ENCODE peak calls at places on chromosomes 2 and 18, in eight cellular contexts. J is keratinocyte, Q is cerebellar cortex, W is A549, L is cardiac muscle cell, H is Daoy, S is GM12892, O is BJ. Y is an unnamed sample.

GRCh38 chr18:55779461-55779710 is 191.4 kb upstream of the TCF4 start:
- DNase-seq in J (no peak), Q (no peak), W (no peak), L (no peak), H (peak), S (no peak), O (no peak), Y (no peak)

GRCh38 chr18:69686861-69687260 is 260.8 kb downstream of the CD226 start:
- DNase-seq in J (no peak), Q (no peak), W (no peak), L (peak), H (no peak), S (no peak), O (no peak), Y (no peak)

GRCh38 chr2:25879133-25879730 is 945 bp upstream of the ASXL2 start:
- DNase-seq in J (peak), Q (no peak), W (no peak), L (peak), H (peak), S (no peak), O (no peak), Y (no peak)

GRCh38 chr2:134539946-134540345 is 178.9 kb downstream of the TMEM163 start:
- DNase-seq in J (no peak), Q (peak), W (no peak), L (no peak), H (no peak), S (no peak), O (no peak), Y (no peak)

GRCh38 chr2:56185582-56186046 is 1.8 kb downstream of the CCDC85A start:
- DNase-seq in J (no peak), Q (peak), W (peak), L (peak), H (peak), S (no peak), O (no peak), Y (peak)

GRCh38 chr2:135471106-135471505 is 59.9 kb downstream of the ZRANB3 start:
- DNase-seq in J (no peak), Q (no peak), W (no peak), L (peak), H (no peak), S (no peak), O (no peak), Y (no peak)

GRCh38 chr2:163213699-163214098 is 375.1 kb upstream of the KCNH7 start:
- DNase-seq in J (no peak), Q (no peak), W (no peak), L (peak), H (peak), S (no peak), O (peak), Y (peak)

GRCh38 chr18:12779456-12779855 is 76.6 kb downstream of the PSMG2 start:
- DNase-seq in J (no peak), Q (no peak), W (no peak), L (no peak), H (no peak), S (no peak), O (no peak), Y (no peak)

GRCh38 chr2:11495844-11496271 is 29.9 kb upstream of the E2F6 start:
- DNase-seq in J (no peak), Q (peak), W (no peak), L (no peak), H (no peak), S (no peak), O (no peak), Y (no peak)

GRCh38 chr2:68091439-68092034 is 28.7 kb upstream of the C1D start:
- DNase-seq in J (no peak), Q (no peak), W (no peak), L (no peak), H (no peak), S (no peak), O (no peak), Y (peak)

GRCh38 chr18:73315381-73315780 is 447.6 kb upstream of the NETO1 start:
- DNase-seq in J (no peak), Q (no peak), W (no peak), L (no peak), H (no peak), S (no peak), O (no peak), Y (no peak)

GRCh38 chr18:74724186-74724585 is 126.5 kb downstream of the ZNF407 start:
- DNase-seq in J (no peak), Q (no peak), W (no peak), L (peak), H (no peak), S (no peak), O (peak), Y (no peak)

GRCh38 chr18:54392621-54393023 is 34.9 kb downstream of the C18orf54 start:
- DNase-seq in J (peak), Q (peak), W (peak), L (peak), H (peak), S (no peak), O (no peak), Y (peak)

GRCh38 chr2:149038442-149039212 is at the start of gene LYPD6B:
- DNase-seq in J (no peak), Q (no peak), W (peak), L (peak), H (peak), S (peak), O (no peak), Y (no peak)